ENCODE peak calls at places on chromosomes 11 and 22, in four cellular contexts. V is fibroblast of lung, W is AG04450, B is heart right ventricle. J is an unnamed sample.

GRCh38 chr11:71354394-71355105 is 93.6 kb downstream of the DHCR7 start:
- DNase-seq in B (no peak), V (no peak), W (no peak), J (no peak)

GRCh38 chr22:44972363-44973083 is 37.3 kb downstream of the PHF21B start:
- DNase-seq in V (no peak), B (no peak), W (no peak), J (no peak)

GRCh38 chr11:8828055-8828454 is 82.9 kb upstream of the AKIP1 start:
- DNase-seq in V (no peak), W (no peak), B (no peak), J (no peak)

GRCh38 chr11:121563900-121564822 is 111.4 kb upstream of the SORL1-AS1 start:
- DNase-seq in B (no peak), V (peak; percentile 21), W (peak; percentile 7), J (no peak)

GRCh38 chr22:33919591-33920501 is at the start of gene LARGE1:
- DNase-seq in B (peak; percentile 54), W (no peak), V (peak; percentile 29), J (peak; percentile 37)

GRCh38 chr11:99693941-99694492 is 673.3 kb downstream of the CNTN5 start:
- DNase-seq in V (peak; percentile 92), B (no peak), W (peak; percentile 82), J (no peak)

GRCh38 chr11:43706631-43707030 is 26.1 kb downstream of the HSD17B12 start:
- DNase-seq in W (no peak), V (no peak), B (no peak), J (no peak)

GRCh38 chr22:32574397-32574796 is 99.8 kb downstream of the FBXO7 start:
- DNase-seq in B (no peak), W (no peak), V (no peak), J (no peak)

GRCh38 chr11:44464741-44465140 is 100.7 kb upstream of the CD82 start:
- DNase-seq in B (no peak), W (no peak), V (no peak), J (no peak)

GRCh38 chr11:18235394-18235926 is 1.1 kb downstream of the SAA4 start:
- DNase-seq in V (no peak), B (no peak), W (no peak), J (no peak)

GRCh38 chr22:45155050-45155840 is 8.5 kb upstream of the NUP50 start:
- DNase-seq in W (no peak), V (peak; percentile 68), B (no peak), J (no peak)

GRCh38 chr11:15965562-15966250 is 390.6 kb downstream of the SOX6 start:
- DNase-seq in B (no peak), V (no peak), W (no peak), J (no peak)

GRCh38 chr11:19520681-19521080 is 192.0 kb upstream of the NAV2 start:
- DNase-seq in W (no peak), V (no peak), B (no peak), J (no peak)

GRCh38 chr11:13224324-13224723 is 53.3 kb upstream of the BMAL1 start:
- DNase-seq in B (no peak), W (no peak), V (no peak), J (no peak)

GRCh38 chr22:45162531-45162930 is 1.2 kb upstream of the NUP50 start:
- DNase-seq in B (no peak), W (no peak), V (peak; percentile 9), J (no peak)

GRCh38 chr11:93648168-93648567 is 13.3 kb upstream of the CEP295 start:
- DNase-seq in W (no peak), V (peak; percentile 15), B (no peak), J (no peak)

GRCh38 chr22:46769706-46770105 is 7.3 kb downstream of the TBC1D22A start:
- DNase-seq in W (no peak), B (no peak), V (no peak), J (no peak)

GRCh38 chr22:41003041-41003440 is 51.9 kb downstream of the RBX1 start:
- DNase-seq in B (no peak), W (no peak), V (no peak), J (no peak)

GRCh38 chr22:32745251-32745995 is 56.1 kb upstream of the TIMP3 start:
- DNase-seq in W (no peak), B (peak; percentile 48), V (peak; percentile 82), J (peak; percentile 74)

GRCh38 chr11:12123177-12123576 is 12.8 kb downstream of the MICAL2 start:
- DNase-seq in V (peak; percentile 85), W (peak; percentile 39), B (no peak), J (no peak)

GRCh38 chr11:16782226-16782919 is 43.9 kb downstream of the C11orf58 start:
- DNase-seq in V (no peak), W (no peak), B (no peak), J (no peak)

GRCh38 chr22:26835929-26836528 is 178.6 kb downstream of the MIAT start:
- DNase-seq in W (no peak), B (no peak), V (peak; percentile 39), J (no peak)

GRCh38 chr22:48528221-48528915 is 1299.3 kb downstream of the BRD1 start:
- DNase-seq in V (no peak), W (no peak), B (no peak), J (no peak)

DNA sequence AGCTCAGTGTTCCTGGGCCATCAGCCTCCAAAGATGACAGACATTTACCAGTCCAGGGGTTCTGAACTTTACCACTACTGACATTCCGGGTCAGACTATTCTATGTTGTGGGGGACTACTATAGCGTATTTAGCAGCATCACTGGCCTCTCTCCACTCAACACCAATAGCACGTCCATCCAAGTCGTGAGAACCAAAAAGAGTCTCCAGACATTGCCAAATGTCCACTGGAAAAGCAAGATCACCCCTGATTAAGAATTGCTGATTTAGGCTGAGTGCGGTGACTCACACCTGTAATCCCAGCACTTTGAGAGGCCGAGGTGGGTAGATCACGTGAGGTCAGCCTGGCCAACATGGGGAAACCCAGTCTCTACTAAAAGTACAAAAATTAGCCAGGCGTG is 5.3 kb downstream of the PES1 start:
- DNase-seq in V (no peak), W (no peak), B (no peak), J (no peak)
- H3K27ac ChIP-seq in V (no peak overlapping the region), W (no peak overlapping the region), B (no peak overlapping the region), J (no peak overlapping the region)

GRCh38 chr11:86066033-86066432 is 2.9 kb downstream of the PICALM start:
- DNase-seq in V (no peak), W (no peak), B (no peak), J (no peak)
- H3K4me3 ChIP-seq in V (peak overlapping the region; percentile 86), W (peak overlapping the region; percentile 98), B (peak overlapping the region; percentile 94), J (peak overlapping the region; percentile 94)

GRCh38 chr11:47359586-47359985 is 7.1 kb upstream of the MYBPC3 start:
- DNase-seq in W (no peak), V (no peak), B (no peak), J (no peak)

GRCh38 chr11:47357985-47358730 is 5.7 kb upstream of the MYBPC3 start:
- DNase-seq in V (no peak), B (no peak), W (no peak), J (no peak)

GRCh38 chr11:47359162-47359561 is 6.7 kb upstream of the MYBPC3 start:
- DNase-seq in B (no peak), W (no peak), V (no peak), J (no peak)

GRCh38 chr11:47360341-47360740 is 7.8 kb upstream of the MYBPC3 start:
- DNase-seq in W (no peak), B (no peak), V (no peak), J (no peak)

GRCh38 chr11:47358731-47359051 is 6.2 kb upstream of the MYBPC3 start:
- DNase-seq in B (no peak), V (no peak), W (no peak), J (no peak)
- TF ChIP-seq CTCF in B (no peak), V (no peak), W (no peak), J (no peak)

GRCh38 chr11:128629516-128630106 is 42.3 kb upstream of the ETS1 start:
- DNase-seq in B (no peak), W (no peak), V (no peak), J (no peak)
- H3K27ac ChIP-seq in B (peak overlapping the region; percentile 35), W (no peak overlapping the region), V (no peak overlapping the region), J (peak overlapping the region; percentile 7)

DNA sequence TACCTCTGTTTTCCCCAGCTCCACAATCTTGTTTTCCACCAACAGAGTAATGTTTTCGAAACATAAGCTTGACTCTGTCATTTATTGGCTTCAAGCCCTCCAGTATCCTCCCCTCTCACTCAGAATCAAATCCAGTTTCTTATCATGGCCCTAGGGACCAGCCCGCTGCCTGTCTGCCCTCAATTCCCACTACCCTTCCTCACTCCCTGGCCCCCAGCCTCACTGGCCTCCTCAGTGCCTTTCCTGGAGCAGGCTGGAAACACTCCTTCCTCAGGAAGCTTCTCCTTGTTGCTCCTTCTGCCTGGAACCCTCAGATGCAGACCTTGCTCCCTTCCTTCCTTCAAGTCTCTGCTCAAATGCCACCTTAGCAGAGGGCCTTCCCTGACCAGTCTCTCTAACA is 3.9 kb downstream of the POLD4 start:
- DNase-seq in V (no peak), B (no peak), W (no peak), J (no peak)
- H3K4me3 ChIP-seq in V (no peak overlapping the region), B (no peak overlapping the region), W (no peak overlapping the region), J (no peak overlapping the region)

GRCh38 chr11:14458377-14458776 is 41.2 kb downstream of the COPB1 start:
- DNase-seq in V (no peak), B (no peak), W (no peak), J (no peak)

GRCh38 chr11:14455648-14456430 is 43.8 kb downstream of the COPB1 start:
- DNase-seq in V (peak; percentile 17), B (no peak), W (no peak), J (no peak)

GRCh38 chr11:14451825-14452224 is 47.8 kb downstream of the COPB1 start:
- DNase-seq in V (no peak), B (no peak), W (no peak), J (no peak)

GRCh38 chr11:14460147-14460546 is 39.5 kb downstream of the COPB1 start:
- DNase-seq in V (no peak), B (no peak), W (no peak), J (no peak)

DNA sequence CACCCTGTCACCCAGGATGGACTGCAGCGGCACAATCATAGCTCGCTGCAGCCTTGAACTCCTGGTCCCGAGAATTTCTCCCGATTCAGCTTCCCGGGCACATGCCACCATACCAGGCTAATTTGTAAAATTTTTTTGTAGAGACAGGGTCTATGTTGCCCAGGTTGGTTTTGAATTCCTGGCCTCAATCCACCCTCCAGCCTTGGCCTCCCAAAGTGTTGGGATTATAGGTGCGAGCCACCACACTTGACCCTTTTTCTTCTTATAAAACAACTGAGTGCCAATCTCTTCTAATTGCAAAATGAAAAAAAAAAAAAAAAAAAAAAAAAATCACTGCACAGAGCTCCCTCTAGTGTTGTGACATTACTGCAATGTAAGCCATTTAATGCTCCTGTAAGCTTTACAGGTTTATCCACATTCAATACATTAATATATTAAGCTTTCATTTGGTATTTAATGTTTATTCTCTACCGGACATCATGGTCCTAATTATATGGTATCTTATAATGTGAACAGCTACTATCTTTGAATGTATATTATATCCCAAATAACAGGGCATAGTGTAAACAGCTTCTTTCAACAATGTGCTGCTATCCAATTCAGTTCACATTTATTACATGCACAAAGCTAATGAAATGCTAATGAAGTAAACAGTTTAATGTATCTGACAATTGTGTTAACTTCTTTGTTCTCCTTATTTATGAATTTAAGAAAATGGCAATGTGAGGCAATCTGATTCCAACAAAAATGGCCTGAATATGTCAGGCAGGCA is 44.6 kb downstream of the COPB1 start:
- DNase-seq in W (no peak), V (peak; percentile 63), B (no peak), J (no peak)
- TF ChIP-seq CTCF in W (peak; percentile 70), V (peak; percentile 63), B (peak; percentile 35), J (peak; percentile 69)

J was measured in left ventricle myocardium inferior.